ENCODE peak calls at places on chromosomes 13 and 19, in eight cellular contexts. F, R, I, Z, C, G, W and A are unnamed samples. For H3K4me1, the result is how much of the 10 kb centered on the place peaks cover.

GRCh38 chr13:105442941-105443340 is 1092.5 kb downstream of the EFNB2 start:
- DNase-seq in W (no peak), I (peak), Z (no peak), R (no peak), G (no peak), C (peak), F (no peak), A (no peak)

GRCh38 chr19:41324921-41325639 is 15.1 kb downstream of the CCDC97 start:
- DNase-seq in W (peak), Z (peak), C (peak), I (peak), F (no peak), G (peak), R (peak), A (peak)

GRCh38 chr13:91664036-91664435 is 265.6 kb downstream of the GPC5 start:
- DNase-seq in I (peak), G (no peak), F (no peak), Z (no peak), W (peak), C (peak), R (no peak), A (no peak)

GRCh38 chr13:42110410-42111155 is 62.1 kb downstream of the DGKH start:
- DNase-seq in Z (no peak), G (peak), I (peak), F (no peak), R (no peak), C (peak), W (no peak), A (no peak)

GRCh38 chr13:58165617-58166016 is 534.1 kb downstream of the PCDH17 start:
- DNase-seq in Z (no peak), W (no peak), C (no peak), R (no peak), I (peak), G (no peak), F (no peak), A (no peak)

GRCh38 chr19:51272183-51272817 is 21.4 kb downstream of the SIGLECL1 start:
- DNase-seq in I (no peak), G (no peak), R (no peak), W (no peak), C (peak), F (no peak), Z (no peak), A (no peak)

GRCh38 chr13:30766957-30767603 is 31.7 kb downstream of the ALOX5AP start:
- DNase-seq in I (peak), G (no peak), C (no peak), R (no peak), W (no peak), F (no peak), Z (no peak), A (no peak)

GRCh38 chr19:7515471-7516226 is at the start of gene ZNF358:
- DNase-seq in I (peak), F (peak), R (peak), W (peak), Z (peak), C (peak), G (peak), A (peak)

GRCh38 chr13:94713556-94714182 is 1.3 kb upstream of the SOX21 start:
- DNase-seq in I (no peak), C (no peak), R (no peak), F (no peak), Z (no peak), G (no peak), W (no peak), A (no peak)

GRCh38 chr19:48543121-48543710 is 8.8 kb upstream of the SULT2B1 start:
- DNase-seq in F (peak), R (no peak), I (peak), W (peak), G (peak), C (peak), Z (no peak), A (peak)

GRCh38 chr13:112368883-112369282 is 7.3 kb upstream of the SPACA7 start:
- DNase-seq in Z (no peak), R (no peak), C (no peak), F (no peak), W (no peak), G (no peak), I (no peak), A (no peak)

GRCh38 chr19:46886546-46887239 is 25.9 kb downstream of the ARHGAP35 start:
- DNase-seq in W (no peak), C (peak), F (no peak), I (peak), Z (no peak), R (no peak), G (no peak), A (no peak)

GRCh38 chr13:66305960-66306617 is 924.0 kb downstream of the PCDH9 start:
- DNase-seq in G (no peak), I (no peak), R (no peak), C (no peak), W (no peak), Z (no peak), F (no peak), A (no peak)

GRCh38 chr13:73754727-73755292 is 379.4 kb downstream of the KLF12 start:
- DNase-seq in G (peak), R (no peak), F (no peak), C (peak), W (no peak), I (peak), Z (no peak), A (peak)

GRCh38 chr13:73751290-73751689 is 382.9 kb downstream of the KLF12 start:
- DNase-seq in R (no peak), Z (no peak), I (no peak), C (peak), F (no peak), W (no peak), G (no peak), A (no peak)

GRCh38 chr13:73748404-73748803 is 385.8 kb downstream of the KLF12 start:
- DNase-seq in W (no peak), G (no peak), C (no peak), I (no peak), R (no peak), F (no peak), Z (no peak), A (no peak)

GRCh38 chr13:73757471-73758233 is 376.6 kb downstream of the KLF12 start:
- DNase-seq in Z (no peak), G (no peak), F (no peak), W (no peak), R (no peak), I (peak), C (no peak), A (no peak)

DNA sequence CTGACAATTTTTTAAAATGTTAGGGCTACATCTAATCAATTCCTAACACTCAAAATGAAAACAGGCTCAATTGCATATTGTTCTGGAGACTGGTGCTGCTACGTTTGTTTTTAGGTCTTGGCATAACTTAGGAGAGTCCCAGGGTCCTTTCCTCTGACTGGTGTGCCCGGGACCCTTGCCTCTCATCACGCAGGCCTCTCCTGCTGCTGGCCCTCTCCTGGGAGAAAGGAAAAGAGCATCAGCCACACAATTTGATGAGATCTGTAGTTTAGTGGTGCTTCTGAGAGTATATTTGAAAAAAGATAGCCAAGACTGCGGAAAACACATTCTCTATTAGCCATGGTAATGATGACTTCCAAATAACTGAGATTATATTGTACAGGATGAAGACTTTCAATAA is 380.0 kb downstream of the KLF12 start:
- DNase-seq in I (no peak), R (no peak), W (no peak), G (no peak), F (no peak), Z (no peak), C (no peak), A (no peak)
- TF ChIP-seq CTCF in I (no peak), R (no peak), W (no peak), G (no peak), F (no peak), Z (no peak), C (no peak), A (no peak)

DNA sequence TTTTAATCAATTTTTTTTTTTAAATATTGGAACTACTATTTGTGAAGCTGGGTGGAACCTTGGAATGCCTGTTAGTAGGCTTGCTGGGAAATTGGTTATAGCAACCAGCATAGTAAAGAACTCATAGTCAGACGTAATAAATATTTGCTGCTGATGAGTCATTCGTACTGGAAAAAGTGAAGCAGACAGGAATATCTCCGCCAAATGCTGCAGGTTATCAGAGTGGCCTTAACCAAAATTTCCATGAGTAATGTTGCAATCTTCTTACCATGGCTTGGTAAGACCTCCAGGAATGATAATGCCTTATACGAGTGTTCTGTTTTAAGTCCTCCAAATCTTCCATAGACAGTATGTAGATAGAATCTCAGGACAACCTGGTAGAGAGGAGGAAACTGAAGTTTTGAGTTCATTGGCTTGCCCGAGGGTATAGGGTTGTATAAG is 34.2 kb downstream of the MBNL2 start:
- DNase-seq in F (no peak), I (peak), W (no peak), Z (no peak), R (no peak), G (no peak), C (peak), A (peak)
- H3K4me1 ChIP-seq in F (half or more), I (under half), W (half or more), Z (half or more), R (under half), G (under half), C (half or more), A (half or more)

GRCh38 chr19:29418106-29418684 is 107.6 kb upstream of the VSTM2B start:
- DNase-seq in Z (no peak), C (no peak), R (no peak), F (no peak), G (no peak), I (no peak), W (no peak), A (no peak)

GRCh38 chr19:29413435-29413834 is 112.4 kb upstream of the VSTM2B start:
- DNase-seq in F (no peak), I (no peak), W (no peak), R (peak), C (no peak), G (no peak), Z (no peak), A (peak)

GRCh38 chr19:29417048-29417447 is 108.7 kb upstream of the VSTM2B start:
- DNase-seq in Z (no peak), C (no peak), I (no peak), W (no peak), R (no peak), G (no peak), F (no peak), A (no peak)

GRCh38 chr19:29410974-29411615 is 114.7 kb upstream of the VSTM2B start:
- DNase-seq in G (no peak), Z (no peak), C (no peak), F (no peak), R (peak), W (no peak), I (no peak), A (no peak)

DNA sequence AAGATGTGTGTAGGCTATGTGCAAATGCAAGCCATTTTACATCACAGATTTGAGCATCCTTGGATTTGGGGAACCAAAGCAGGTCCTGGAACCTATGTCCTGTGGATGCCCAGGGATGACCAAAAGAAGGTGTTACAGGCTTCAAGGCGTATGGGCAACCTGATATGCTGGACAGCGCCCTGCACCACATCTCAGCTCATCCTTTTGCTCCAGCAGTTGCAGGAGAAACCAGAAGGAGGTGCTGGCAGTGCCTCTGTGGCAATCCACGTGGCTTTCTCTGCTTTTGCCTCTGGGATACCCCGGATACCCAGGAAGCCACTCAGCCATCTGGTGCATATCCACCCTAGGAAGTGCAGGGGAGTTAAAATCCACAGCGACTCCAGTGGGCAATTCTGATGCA is 110.3 kb upstream of the VSTM2B start:
- DNase-seq in W (no peak), R (no peak), C (no peak), F (no peak), I (no peak), G (no peak), Z (no peak), A (no peak)
- TF ChIP-seq CTCF in W (no peak), R (no peak), C (no peak), F (no peak), I (no peak), G (no peak), Z (no peak), A (no peak)

GRCh38 chr13:46799139-46799538 is 2.2 kb upstream of the ESD start:
- DNase-seq in I (no peak), C (no peak), W (no peak), Z (no peak), F (no peak), R (no peak), G (no peak), A (no peak)

GRCh38 chr13:46796515-46797467 is at the start of gene ESD:
- DNase-seq in C (peak), G (peak), Z (peak), I (peak), F (peak), R (peak), W (peak), A (peak)

GRCh38 chr13:46796129-46796514 is 839 bp downstream of the ESD start:
- DNase-seq in C (no peak), Z (no peak), I (no peak), F (no peak), G (no peak), R (no peak), W (no peak), A (no peak)

GRCh38 chr13:46797468-46798237 is 692 bp upstream of the ESD start:
- DNase-seq in G (no peak), W (no peak), C (no peak), R (peak), I (no peak), F (no peak), Z (no peak), A (no peak)

DNA sequence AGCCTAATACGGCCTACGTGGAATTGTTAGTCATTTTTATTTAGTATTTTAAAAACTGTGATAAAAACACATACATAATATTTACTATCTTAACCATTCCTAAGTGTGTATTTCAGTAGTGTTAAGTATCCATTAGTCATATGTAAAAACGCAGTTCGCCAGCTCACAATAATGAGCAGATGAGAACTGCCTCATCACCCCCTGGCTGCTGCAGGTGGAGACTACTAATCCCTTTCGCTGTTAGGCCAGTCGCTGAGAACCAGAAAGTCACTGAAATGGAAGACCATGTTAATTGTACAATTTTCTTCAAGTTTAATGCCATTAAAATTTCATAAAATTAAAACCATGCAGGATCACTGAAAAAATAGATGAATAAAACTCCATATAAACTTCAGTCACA is 1.6 kb downstream of the ESD start:
- DNase-seq in G (no peak), R (no peak), I (peak), F (no peak), C (no peak), Z (no peak), W (no peak), A (no peak)
- H3K4me1 ChIP-seq in G (under half), R (under half), I (under half), F (under half), C (under half), Z (under half), W (under half), A (under half)

GRCh38 chr19:34676697-34677385 is at the start of gene SCGB2B2:
- DNase-seq in G (no peak), R (no peak), W (no peak), Z (no peak), F (peak), I (no peak), C (peak), A (no peak)
- TF ChIP-seq CTCF in G (no peak), R (no peak), W (peak), Z (no peak), F (no peak), I (no peak), C (no peak), A (no peak)

GRCh38 chr19:16442386-16443276 is 29.1 kb downstream of the EPS15L1 start:
- DNase-seq in W (peak), F (no peak), I (no peak), R (peak), C (no peak), Z (no peak), G (no peak), A (peak)
- H3K4me1 ChIP-seq in W (under half), F (under half), I (under half), R (under half), C (under half), Z (under half), G (under half), A (under half)

DNA sequence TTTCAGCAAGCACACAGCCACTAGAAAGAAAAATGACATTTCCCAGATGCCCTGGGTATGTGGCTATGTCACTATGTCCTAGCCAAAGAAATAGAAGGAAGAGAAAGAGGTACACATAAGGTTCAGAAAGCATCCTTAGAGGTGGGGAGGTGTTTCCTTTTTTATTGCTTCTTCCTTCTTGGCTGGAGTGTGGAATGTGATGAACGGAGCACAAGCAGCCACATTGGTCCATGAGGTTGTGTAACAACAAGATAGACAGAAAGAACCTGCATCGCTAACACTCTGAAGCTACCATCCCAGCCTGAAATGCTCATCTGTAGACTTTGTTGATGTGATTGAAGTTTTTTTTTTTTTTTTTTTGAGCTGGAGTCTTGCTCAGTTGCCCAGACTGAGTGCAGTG is 6.7 kb downstream of the SLC25A23 start:
- DNase-seq in R (no peak), G (no peak), W (no peak), C (no peak), F (no peak), Z (no peak), I (no peak), A (no peak)
- TF ChIP-seq CTCF in R (no peak), G (no peak), W (no peak), C (no peak), F (no peak), Z (no peak), I (no peak), A (no peak)

GRCh38 chr19:35011091-35011689 is 11.1 kb downstream of the GRAMD1A start:
- DNase-seq in Z (no peak), W (no peak), C (no peak), F (no peak), G (no peak), R (no peak), I (no peak), A (no peak)

GRCh38 chr19:35011737-35012682 is 11.9 kb downstream of the GRAMD1A start:
- DNase-seq in C (no peak), I (no peak), F (no peak), W (no peak), R (no peak), Z (no peak), G (no peak), A (no peak)

GRCh38 chr19:35008891-35009341 is 8.8 kb downstream of the GRAMD1A start:
- DNase-seq in G (no peak), I (no peak), R (no peak), C (no peak), F (no peak), Z (no peak), W (no peak), A (no peak)

GRCh38 chr19:35006999-35007365 is 6.9 kb downstream of the GRAMD1A start:
- DNase-seq in G (no peak), F (no peak), I (no peak), W (no peak), C (no peak), Z (no peak), R (no peak), A (no peak)

GRCh38 chr19:35009424-35010415 is 9.6 kb downstream of the GRAMD1A start:
- DNase-seq in W (no peak), G (no peak), Z (no peak), C (no peak), I (no peak), R (no peak), F (no peak), A (no peak)
- H3K4me1 ChIP-seq in W (under half), G (under half), Z (under half), C (under half), I (under half), R (under half), F (under half), A (half or more)

DNA sequence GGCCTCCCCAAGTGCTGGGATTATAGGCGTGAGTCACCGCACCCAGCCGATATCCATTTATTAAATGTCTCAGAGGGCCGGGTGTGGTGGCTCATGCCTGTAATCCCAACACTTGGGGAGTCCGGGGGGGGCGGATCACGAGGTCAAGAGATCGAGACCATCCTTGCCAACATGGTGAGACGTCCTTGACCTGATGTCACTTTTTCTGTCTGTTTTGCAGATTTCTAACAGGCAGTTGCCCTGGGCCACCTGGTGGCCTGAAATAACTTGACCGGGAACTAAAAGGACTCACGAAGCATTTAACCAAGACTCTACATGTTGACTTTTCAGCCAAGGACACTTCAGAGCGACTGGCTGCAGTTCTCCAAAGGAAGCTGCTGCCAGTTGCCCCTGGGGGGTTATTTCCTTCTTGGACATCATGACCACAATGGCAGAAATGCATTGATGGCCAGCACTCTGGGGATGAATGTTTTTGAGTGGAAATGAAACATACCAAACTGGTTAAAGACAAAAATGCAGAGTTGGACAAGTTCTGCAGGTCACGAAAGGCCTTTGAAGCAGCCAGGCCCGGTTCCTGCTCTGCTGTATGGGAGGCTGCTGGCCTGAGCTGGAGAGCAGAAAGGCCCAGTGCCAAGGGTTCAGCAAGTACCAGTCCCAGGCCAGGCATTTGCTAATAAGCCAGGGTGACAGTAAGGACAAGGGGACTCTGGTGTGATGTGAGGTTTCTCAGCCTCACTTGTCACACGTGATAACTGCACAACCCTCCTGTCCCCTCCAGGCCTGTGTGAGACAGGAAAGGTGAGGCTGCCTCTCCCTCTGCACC is 8.3 kb downstream of the ZNF837 start:
- DNase-seq in W (no peak), F (peak), G (no peak), C (peak), Z (no peak), I (no peak), R (no peak), A (no peak)
- TF ChIP-seq CTCF in W (no peak), F (no peak), G (no peak), C (peak), Z (no peak), I (no peak), R (no peak), A (no peak)